ENCODE peak calls at places on chromosomes 1 and 21, in eight cellular contexts. One of them, this sample, is unnamed.

GRCh38 chr21:31337991-31338891 is 5.8 kb downstream of the TIAM1 start:
- DNase-seq in GM06990: no peak
- DNase-seq in thoracic aorta: no peak
- DNase-seq in osteoblast: no peak
- DNase-seq in aorta: no peak
- DNase-seq in Peyer's patch: no peak
- DNase-seq in fibroblast of lung: peak; percentile 68
- DNase-seq in brain microvascular endothelial cell: no peak
- DNase-seq in this sample: no peak

GRCh38 chr21:45709127-45709526 is 65.6 kb downstream of the PCBP3 start:
- DNase-seq in GM06990: no peak
- DNase-seq in thoracic aorta: no peak
- DNase-seq in osteoblast: no peak
- DNase-seq in aorta: no peak
- DNase-seq in Peyer's patch: no peak
- DNase-seq in fibroblast of lung: peak; percentile 13
- DNase-seq in brain microvascular endothelial cell: no peak
- DNase-seq in this sample: no peak

GRCh38 chr1:59688976-59689375 is 125.8 kb upstream of the HOOK1 start:
- DNase-seq in GM06990: no peak
- DNase-seq in thoracic aorta: no peak
- DNase-seq in osteoblast: no peak
- DNase-seq in aorta: no peak
- DNase-seq in Peyer's patch: no peak
- DNase-seq in fibroblast of lung: no peak
- DNase-seq in brain microvascular endothelial cell: no peak
- DNase-seq in this sample: no peak

GRCh38 chr21:34744801-34745200 is 76.0 kb downstream of the CLIC6 start:
- DNase-seq in GM06990: no peak
- DNase-seq in thoracic aorta: no peak
- DNase-seq in osteoblast: no peak
- DNase-seq in aorta: no peak
- DNase-seq in Peyer's patch: no peak
- DNase-seq in fibroblast of lung: no peak
- DNase-seq in brain microvascular endothelial cell: no peak
- DNase-seq in this sample: no peak

GRCh38 chr1:200674838-200675587 is 5.3 kb upstream of the DDX59 start:
- DNase-seq in GM06990: no peak
- DNase-seq in thoracic aorta: no peak
- DNase-seq in osteoblast: peak; percentile 25
- DNase-seq in aorta: no peak
- DNase-seq in Peyer's patch: no peak
- DNase-seq in fibroblast of lung: no peak
- DNase-seq in brain microvascular endothelial cell: no peak
- DNase-seq in this sample: no peak

GRCh38 chr1:178651742-178652141 is 73.3 kb upstream of the RALGPS2 start:
- DNase-seq in GM06990: no peak
- DNase-seq in thoracic aorta: no peak
- DNase-seq in osteoblast: no peak
- DNase-seq in aorta: no peak
- DNase-seq in Peyer's patch: no peak
- DNase-seq in fibroblast of lung: peak; percentile 13
- DNase-seq in brain microvascular endothelial cell: no peak
- DNase-seq in this sample: no peak

GRCh38 chr1:2415801-2416208 is 3.4 kb upstream of the PEX10 start:
- DNase-seq in GM06990: peak; percentile 65
- DNase-seq in thoracic aorta: no peak
- DNase-seq in osteoblast: no peak
- DNase-seq in aorta: no peak
- DNase-seq in Peyer's patch: peak; percentile 73
- DNase-seq in fibroblast of lung: no peak
- DNase-seq in brain microvascular endothelial cell: no peak
- DNase-seq in this sample: peak; percentile 69

GRCh38 chr1:206469933-206470691 is at the start of gene IKBKE:
- DNase-seq in GM06990: peak; percentile 64
- DNase-seq in thoracic aorta: no peak
- DNase-seq in osteoblast: peak; percentile 95
- DNase-seq in aorta: peak; percentile 78
- DNase-seq in Peyer's patch: peak; percentile 64
- DNase-seq in fibroblast of lung: peak; percentile 72
- DNase-seq in brain microvascular endothelial cell: peak; percentile 62
- DNase-seq in this sample: peak; percentile 80

GRCh38 chr1:46211051-46211450 is 7.9 kb downstream of the LURAP1 start:
- DNase-seq in GM06990: no peak
- DNase-seq in thoracic aorta: no peak
- DNase-seq in osteoblast: no peak
- DNase-seq in aorta: no peak
- DNase-seq in Peyer's patch: no peak
- DNase-seq in fibroblast of lung: no peak
- DNase-seq in brain microvascular endothelial cell: no peak
- DNase-seq in this sample: no peak

GRCh38 chr1:16420719-16421118 is 16.5 kb downstream of the SPATA21 start:
- DNase-seq in GM06990: peak; percentile 72
- DNase-seq in thoracic aorta: no peak
- DNase-seq in osteoblast: peak; percentile 77
- DNase-seq in aorta: no peak
- DNase-seq in Peyer's patch: no peak
- DNase-seq in fibroblast of lung: no peak
- DNase-seq in brain microvascular endothelial cell: no peak
- DNase-seq in this sample: peak; percentile 43

GRCh38 chr1:242788771-242789170 is 264.3 kb upstream of the PLD5 start:
- DNase-seq in GM06990: peak; percentile 48
- DNase-seq in thoracic aorta: no peak
- DNase-seq in osteoblast: no peak
- DNase-seq in aorta: no peak
- DNase-seq in Peyer's patch: no peak
- DNase-seq in fibroblast of lung: no peak
- DNase-seq in brain microvascular endothelial cell: no peak
- DNase-seq in this sample: no peak

GRCh38 chr1:173478099-173478555 is 992 bp downstream of the PRDX6 start:
- DNase-seq in GM06990: no peak
- DNase-seq in thoracic aorta: peak; percentile 18
- DNase-seq in osteoblast: peak; percentile 73
- DNase-seq in aorta: peak; percentile 68
- DNase-seq in Peyer's patch: peak; percentile 49
- DNase-seq in fibroblast of lung: peak; percentile 90
- DNase-seq in brain microvascular endothelial cell: peak; percentile 60
- DNase-seq in this sample: peak; percentile 59

GRCh38 chr1:78527706-78528105 is 36.9 kb downstream of the PTGFR start:
- DNase-seq in GM06990: no peak
- DNase-seq in thoracic aorta: no peak
- DNase-seq in osteoblast: no peak
- DNase-seq in aorta: no peak
- DNase-seq in Peyer's patch: no peak
- DNase-seq in fibroblast of lung: peak; percentile 21
- DNase-seq in brain microvascular endothelial cell: no peak
- DNase-seq in this sample: no peak

GRCh38 chr21:44956356-44957046 is 16.7 kb downstream of the SLX9 start:
- DNase-seq in GM06990: no peak
- DNase-seq in thoracic aorta: no peak
- DNase-seq in osteoblast: no peak
- DNase-seq in aorta: peak; percentile 36
- DNase-seq in Peyer's patch: no peak
- DNase-seq in fibroblast of lung: no peak
- DNase-seq in brain microvascular endothelial cell: no peak
- DNase-seq in this sample: no peak

GRCh38 chr21:45482899-45483821 is 59.1 kb downstream of the SLC19A1 start:
- DNase-seq in GM06990: no peak
- DNase-seq in thoracic aorta: no peak
- DNase-seq in osteoblast: no peak
- DNase-seq in aorta: peak; percentile 72
- DNase-seq in Peyer's patch: no peak
- DNase-seq in fibroblast of lung: no peak
- DNase-seq in brain microvascular endothelial cell: no peak
- DNase-seq in this sample: no peak

GRCh38 chr1:113452921-113453770 is 62.8 kb downstream of the MAGI3 start:
- DNase-seq in GM06990: no peak
- DNase-seq in thoracic aorta: no peak
- DNase-seq in osteoblast: peak; percentile 5
- DNase-seq in aorta: no peak
- DNase-seq in Peyer's patch: no peak
- DNase-seq in fibroblast of lung: peak; percentile 41
- DNase-seq in brain microvascular endothelial cell: peak; percentile 38
- DNase-seq in this sample: peak; percentile 55

GRCh38 chr1:50981741-50982140 is 11.7 kb downstream of the CDKN2C start:
- DNase-seq in GM06990: no peak
- DNase-seq in thoracic aorta: no peak
- DNase-seq in osteoblast: no peak
- DNase-seq in aorta: no peak
- DNase-seq in Peyer's patch: no peak
- DNase-seq in fibroblast of lung: no peak
- DNase-seq in brain microvascular endothelial cell: no peak
- DNase-seq in this sample: no peak

GRCh38 chr1:208008534-208008933 is 97.6 kb upstream of the CD34 start:
- DNase-seq in GM06990: no peak
- DNase-seq in thoracic aorta: no peak
- DNase-seq in osteoblast: no peak
- DNase-seq in aorta: no peak
- DNase-seq in Peyer's patch: no peak
- DNase-seq in fibroblast of lung: peak; percentile 41
- DNase-seq in brain microvascular endothelial cell: no peak
- DNase-seq in this sample: no peak

DNA sequence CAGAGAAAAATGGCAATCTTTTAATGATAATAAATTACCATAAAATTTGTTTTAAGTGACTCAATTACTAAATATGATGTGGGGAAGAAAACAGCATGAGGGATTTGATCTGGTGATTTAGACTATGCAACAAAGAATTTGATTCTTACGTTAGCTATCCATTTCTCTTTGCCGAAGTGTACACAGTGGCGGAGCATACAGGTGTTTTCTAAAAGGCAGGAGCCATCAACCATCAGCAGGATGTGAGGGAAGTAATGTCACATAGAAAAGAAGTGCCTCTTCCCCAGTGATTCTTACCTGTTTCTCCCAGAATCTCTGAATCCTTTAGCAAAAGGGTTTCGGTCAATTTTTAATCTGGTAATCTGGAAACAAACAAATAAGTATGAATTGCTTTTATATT is 74.3 kb downstream of the TBX15 start:
- DNase-seq in GM06990: no peak
- DNase-seq in thoracic aorta: no peak
- DNase-seq in osteoblast: no peak
- DNase-seq in aorta: no peak
- DNase-seq in Peyer's patch: no peak
- DNase-seq in fibroblast of lung: no peak
- DNase-seq in brain microvascular endothelial cell: no peak
- DNase-seq in this sample: no peak
- H3K36me3 ChIP-seq in GM06990: no peaks in the 10 kb centered on the region
- H3K36me3 ChIP-seq in thoracic aorta: no peaks in the 10 kb centered on the region
- H3K36me3 ChIP-seq in osteoblast: peaks cover 54% of the 10 kb centered on the region
- H3K36me3 ChIP-seq in aorta: no peaks in the 10 kb centered on the region
- H3K36me3 ChIP-seq in Peyer's patch: no peaks in the 10 kb centered on the region
- H3K36me3 ChIP-seq in fibroblast of lung: no peaks in the 10 kb centered on the region
- H3K36me3 ChIP-seq in brain microvascular endothelial cell: peaks cover 49% of the 10 kb centered on the region
- H3K36me3 ChIP-seq in this sample: no peaks in the 10 kb centered on the region

DNA sequence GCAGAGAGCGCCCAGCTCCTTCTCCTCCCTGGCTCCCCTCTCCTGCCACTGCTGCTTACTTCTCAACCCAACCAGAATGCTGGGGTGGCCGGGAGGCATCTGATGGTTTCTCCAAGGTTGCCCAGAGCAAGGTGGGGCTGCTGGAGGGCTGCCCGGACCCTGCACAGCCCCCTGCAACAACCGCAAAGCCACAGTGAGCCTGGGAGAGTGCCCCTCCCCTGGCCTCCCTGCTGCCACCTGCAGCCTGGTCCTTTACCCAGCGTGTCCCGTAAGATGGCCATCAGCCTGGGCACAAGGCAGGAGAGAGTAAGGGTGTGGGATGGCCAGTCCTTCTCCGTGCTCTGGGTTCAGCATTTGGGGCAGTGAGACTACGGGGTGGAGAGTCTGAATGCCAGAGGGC is 17.0 kb downstream of the MX2 start:
- DNase-seq in GM06990: no peak
- DNase-seq in thoracic aorta: no peak
- DNase-seq in osteoblast: no peak
- DNase-seq in aorta: no peak
- DNase-seq in Peyer's patch: no peak
- DNase-seq in fibroblast of lung: no peak
- DNase-seq in brain microvascular endothelial cell: no peak
- DNase-seq in this sample: no peak
- H3K36me3 ChIP-seq in GM06990: peaks cover 33% of the 10 kb centered on the region
- H3K36me3 ChIP-seq in thoracic aorta: no peaks in the 10 kb centered on the region
- H3K36me3 ChIP-seq in osteoblast: no peaks in the 10 kb centered on the region
- H3K36me3 ChIP-seq in aorta: no peaks in the 10 kb centered on the region
- H3K36me3 ChIP-seq in Peyer's patch: no peaks in the 10 kb centered on the region
- H3K36me3 ChIP-seq in fibroblast of lung: no peaks in the 10 kb centered on the region
- H3K36me3 ChIP-seq in brain microvascular endothelial cell: no peaks in the 10 kb centered on the region
- H3K36me3 ChIP-seq in this sample: no peaks in the 10 kb centered on the region

GRCh38 chr21:36048357-36048756 is 12.0 kb downstream of the SETD4 start:
- DNase-seq in GM06990: no peak
- DNase-seq in thoracic aorta: no peak
- DNase-seq in osteoblast: no peak
- DNase-seq in aorta: no peak
- DNase-seq in Peyer's patch: no peak
- DNase-seq in fibroblast of lung: no peak
- DNase-seq in brain microvascular endothelial cell: no peak
- DNase-seq in this sample: no peak
- H3K36me3 ChIP-seq in GM06990: peaks cover 32% of the 10 kb centered on the region
- H3K36me3 ChIP-seq in thoracic aorta: peaks cover 53% of the 10 kb centered on the region
- H3K36me3 ChIP-seq in osteoblast: peaks cover 53% of the 10 kb centered on the region
- H3K36me3 ChIP-seq in aorta: peaks cover 6% of the 10 kb centered on the region
- H3K36me3 ChIP-seq in Peyer's patch: no peaks in the 10 kb centered on the region
- H3K36me3 ChIP-seq in fibroblast of lung: peaks cover 24% of the 10 kb centered on the region
- H3K36me3 ChIP-seq in brain microvascular endothelial cell: peaks cover 59% of the 10 kb centered on the region
- H3K36me3 ChIP-seq in this sample: peaks cover 24% of the 10 kb centered on the region

GRCh38 chr1:117942293-117942692 is 12.8 kb downstream of the WDR3 start:
- DNase-seq in GM06990: no peak
- DNase-seq in thoracic aorta: no peak
- DNase-seq in osteoblast: peak; percentile 37
- DNase-seq in aorta: no peak
- DNase-seq in Peyer's patch: no peak
- DNase-seq in fibroblast of lung: peak; percentile 8
- DNase-seq in brain microvascular endothelial cell: no peak
- DNase-seq in this sample: no peak
- H3K36me3 ChIP-seq in GM06990: peaks cover 11% of the 10 kb centered on the region
- H3K36me3 ChIP-seq in thoracic aorta: peaks cover 64% of the 10 kb centered on the region
- H3K36me3 ChIP-seq in osteoblast: peaks cover 89% of the 10 kb centered on the region
- H3K36me3 ChIP-seq in aorta: peaks cover 10% of the 10 kb centered on the region
- H3K36me3 ChIP-seq in Peyer's patch: no peaks in the 10 kb centered on the region
- H3K36me3 ChIP-seq in fibroblast of lung: peaks cover 15% of the 10 kb centered on the region
- H3K36me3 ChIP-seq in brain microvascular endothelial cell: peaks cover 68% of the 10 kb centered on the region
- H3K36me3 ChIP-seq in this sample: peaks cover 6% of the 10 kb centered on the region

DNA sequence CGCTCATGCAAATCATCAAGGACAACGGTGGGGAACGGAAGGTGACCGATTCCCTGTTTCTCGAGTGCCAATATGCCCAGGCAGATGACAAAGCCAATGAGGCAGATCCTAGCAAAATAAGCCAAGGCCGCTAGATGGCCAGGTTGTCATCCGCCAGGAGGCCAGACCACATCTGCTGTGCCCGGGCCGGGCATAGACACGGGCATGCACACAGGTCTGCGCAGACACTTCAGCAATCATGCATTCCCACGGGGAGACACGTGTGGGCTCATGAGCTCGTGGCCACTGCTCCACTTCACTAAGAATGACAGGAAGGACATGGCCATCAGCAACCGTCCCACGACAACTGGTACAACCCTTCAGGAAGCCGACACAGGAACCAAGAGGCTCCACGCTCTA is 23.4 kb downstream of the WDR4 start:
- DNase-seq in GM06990: no peak
- DNase-seq in thoracic aorta: no peak
- DNase-seq in osteoblast: peak; percentile 51
- DNase-seq in aorta: no peak
- DNase-seq in Peyer's patch: no peak
- DNase-seq in fibroblast of lung: no peak
- DNase-seq in brain microvascular endothelial cell: no peak
- DNase-seq in this sample: no peak
- H3K36me3 ChIP-seq in GM06990: peaks cover 67% of the 10 kb centered on the region
- H3K36me3 ChIP-seq in thoracic aorta: peaks cover 62% of the 10 kb centered on the region
- H3K36me3 ChIP-seq in osteoblast: peaks cover 64% of the 10 kb centered on the region
- H3K36me3 ChIP-seq in aorta: no peaks in the 10 kb centered on the region
- H3K36me3 ChIP-seq in Peyer's patch: no peaks in the 10 kb centered on the region
- H3K36me3 ChIP-seq in fibroblast of lung: peaks cover 42% of the 10 kb centered on the region
- H3K36me3 ChIP-seq in brain microvascular endothelial cell: peaks cover 68% of the 10 kb centered on the region
- H3K36me3 ChIP-seq in this sample: peaks cover 32% of the 10 kb centered on the region